ENCODE peak calls at places on chromosomes 5 and 9, in eight cellular contexts. E is A549, Q is GM12878, I is stomach, Z is H1, K is transverse colon, P is HepG2, Y is sigmoid colon. J is an unnamed sample.

GRCh38 chr5:74452851-74453250 is 187.7 kb downstream of the ENC1 start:
- DNase-seq in E (no peak), Y (no peak), Q (peak; percentile 19), Z (no peak), I (no peak), K (no peak), P (no peak), J (no peak)

GRCh38 chr9:16155878-16156277 is 603.0 kb downstream of the CCDC171 start:
- DNase-seq in Z (no peak), K (no peak), Y (no peak), P (no peak), E (no peak), I (no peak), Q (no peak), J (no peak)

GRCh38 chr9:128128836-128129590 is 1.5 kb upstream of the PTGES2 start:
- DNase-seq in I (no peak), Q (no peak), E (no peak), K (no peak), Y (no peak), P (no peak), Z (no peak), J (no peak)

GRCh38 chr9:19174127-19174921 is 47.0 kb upstream of the PLIN2 start:
- DNase-seq in K (peak; percentile 56), P (peak; percentile 79), Y (peak; percentile 89), E (peak; percentile 66), Z (peak; percentile 50), Q (peak; percentile 64), I (peak; percentile 55), J (peak; percentile 47)

GRCh38 chr5:139746691-139747582 is 48.7 kb upstream of the PSD2 start:
- DNase-seq in Z (peak; percentile 75), K (peak; percentile 46), Y (peak; percentile 70), Q (peak; percentile 66), P (no peak), E (no peak), I (peak; percentile 33), J (no peak)

GRCh38 chr9:37410354-37410861 is 12.1 kb upstream of the GRHPR start:
- DNase-seq in Y (no peak), Q (no peak), K (no peak), I (no peak), P (no peak), E (no peak), Z (no peak), J (no peak)

GRCh38 chr9:95641591-95641990 is 124.8 kb upstream of the PTCH1 start:
- DNase-seq in E (no peak), Z (no peak), P (no peak), Q (no peak), I (no peak), Y (no peak), K (no peak), J (no peak)

GRCh38 chr5:757346-757930 is 27.1 kb downstream of the ZDHHC11B start:
- DNase-seq in E (no peak), K (peak; percentile 10), Y (peak; percentile 63), Q (no peak), Z (peak; percentile 54), I (peak; percentile 23), P (no peak), J (no peak)

GRCh38 chr5:122699226-122699625 is 75.7 kb upstream of the SNX2 start:
- DNase-seq in P (no peak), K (no peak), I (no peak), Y (no peak), E (no peak), Q (no peak), Z (no peak), J (no peak)

GRCh38 chr5:167064199-167064811 is 1227.1 kb upstream of the WWC1 start:
- DNase-seq in Z (no peak), K (no peak), P (no peak), E (no peak), Q (no peak), I (no peak), Y (no peak), J (no peak)

GRCh38 chr5:127928053-127928452 is 155.5 kb upstream of the SLC12A2 start:
- DNase-seq in Q (no peak), P (no peak), Z (no peak), I (no peak), Y (no peak), K (peak; percentile 27), E (no peak), J (no peak)

GRCh38 chr5:73822989-73823339 is 197.0 kb downstream of the ARHGEF28 start:
- DNase-seq in P (peak; percentile 85), E (no peak), Z (no peak), I (no peak), Q (no peak), Y (no peak), K (no peak), J (no peak)

DNA sequence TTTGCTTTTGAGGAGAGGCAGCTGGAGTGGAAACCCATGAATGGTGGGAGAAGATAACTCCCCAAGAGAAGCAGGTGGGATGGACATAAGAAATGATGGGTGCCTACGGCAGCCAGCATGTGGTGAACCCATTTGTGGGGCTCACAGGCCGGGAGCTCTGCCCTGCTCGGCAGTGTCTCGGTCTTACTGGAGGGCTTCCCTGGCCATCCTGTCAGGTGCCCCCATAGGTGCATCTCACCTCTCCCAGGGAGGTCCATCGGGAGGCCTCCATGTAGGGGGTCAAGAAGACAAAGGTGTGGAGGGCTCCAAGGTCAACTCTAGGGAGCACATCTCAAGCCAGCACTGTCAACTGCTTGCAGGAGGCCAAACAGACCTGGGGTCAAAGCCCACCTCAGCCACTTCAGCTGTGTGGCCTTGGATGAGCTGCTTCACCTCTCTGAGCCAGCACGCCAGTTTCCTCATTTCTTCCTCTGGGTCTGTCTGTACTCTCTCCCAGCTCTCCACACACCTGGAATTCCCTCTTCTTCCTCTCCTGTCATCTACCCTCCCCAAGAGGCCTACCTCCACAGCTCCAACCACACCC is 10.5 kb upstream of the ADGRD2 start:
- DNase-seq in K (no peak), Y (peak; percentile 41), E (no peak), I (no peak), P (no peak), Z (no peak), Q (no peak), J (no peak)
- TF ChIP-seq EP300 in K (no peak), Y (no peak), E (no peak), I (no peak), P (no peak), Z (no peak), Q (no peak), J (no peak)

GRCh38 chr9:17656889-17657288 is 78.0 kb downstream of the SH3GL2 start:
- DNase-seq in P (no peak), Q (no peak), Z (no peak), Y (no peak), E (no peak), I (no peak), K (no peak), J (no peak)
- H3K9me3 ChIP-seq in P (no peaks in the 10 kb centered on the region), Q (no peaks in the 10 kb centered on the region), Z (no peaks in the 10 kb centered on the region), Y (no peaks in the 10 kb centered on the region), E (no peaks in the 10 kb centered on the region), I (no peaks in the 10 kb centered on the region), K (no peaks in the 10 kb centered on the region), J (no peaks in the 10 kb centered on the region)

GRCh38 chr9:91783411-91783810 is 166.6 kb downstream of the ROR2 start:
- DNase-seq in I (no peak), Z (no peak), P (no peak), E (no peak), K (no peak), Y (peak; percentile 67), Q (no peak), J (no peak)
- H3K4me1 ChIP-seq in I (peaks cover 61% of the 10 kb centered on the region), Z (no peaks in the 10 kb centered on the region), P (no peaks in the 10 kb centered on the region), E (no peaks in the 10 kb centered on the region), K (no peaks in the 10 kb centered on the region), Y (peaks cover 45% of the 10 kb centered on the region), Q (no peaks in the 10 kb centered on the region), J (no peaks in the 10 kb centered on the region)

DNA sequence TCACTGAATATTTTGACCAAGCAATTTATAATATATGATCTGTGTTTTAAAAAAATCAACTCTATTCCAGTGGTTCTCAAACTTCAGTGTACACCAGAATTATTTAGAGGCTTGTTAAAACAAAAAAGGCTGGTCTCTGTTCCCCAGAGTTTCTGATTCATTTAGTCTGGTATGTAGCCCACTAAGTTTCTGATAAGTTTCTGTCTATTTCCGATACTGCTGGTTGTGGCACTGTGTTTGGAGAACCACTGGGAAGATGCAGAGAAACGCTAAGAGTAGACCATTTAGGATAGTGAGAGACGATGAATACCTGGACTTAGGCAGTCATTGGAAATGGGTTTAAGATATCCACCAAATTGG is 854.5 kb downstream of the MAT2B start:
- DNase-seq in I (no peak), K (no peak), Q (no peak), P (no peak), Y (no peak), Z (no peak), E (no peak), J (no peak)
- TF ChIP-seq EP300 in I (no peak), K (no peak), Q (no peak), P (no peak), Y (no peak), Z (no peak), E (no peak), J (no peak)

DNA sequence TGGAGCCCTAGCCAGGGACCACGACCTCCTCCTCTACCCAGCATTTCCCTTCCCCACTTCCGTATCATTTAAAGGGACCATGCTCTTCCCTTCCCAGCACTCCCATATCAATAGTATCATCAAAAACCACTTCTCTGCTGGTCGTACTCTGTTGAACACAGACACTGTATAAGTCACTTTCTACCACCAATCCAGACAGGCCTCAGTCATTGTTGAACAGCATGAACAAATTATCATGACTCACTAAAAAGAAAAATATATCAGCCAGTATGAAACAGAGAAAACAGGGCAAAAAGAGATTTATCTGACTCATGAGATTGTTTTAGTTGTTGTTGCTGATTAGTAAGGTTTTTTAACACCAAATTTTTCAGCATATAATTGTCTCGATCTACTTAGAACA is 89.8 kb downstream of the CDKN2A start:
- DNase-seq in P (no peak), K (no peak), E (no peak), Q (no peak), Z (no peak), I (no peak), Y (no peak), J (no peak)
- H3K9me3 ChIP-seq in P (no peaks in the 10 kb centered on the region), K (peaks cover 5% of the 10 kb centered on the region), E (no peaks in the 10 kb centered on the region), Q (peaks cover 1% of the 10 kb centered on the region), Z (peaks cover 4% of the 10 kb centered on the region), I (peaks cover 55% of the 10 kb centered on the region), Y (peaks cover 18% of the 10 kb centered on the region), J (peaks cover 60% of the 10 kb centered on the region)

GRCh38 chr9:88950341-88951141 is 40.7 kb upstream of the S1PR3 start:
- DNase-seq in I (no peak), E (peak; percentile 28), K (no peak), Y (no peak), Z (no peak), P (peak; percentile 20), Q (no peak), J (no peak)

GRCh38 chr9:88949961-88950340 is 41.3 kb upstream of the S1PR3 start:
- DNase-seq in Z (no peak), Y (no peak), Q (no peak), I (no peak), K (no peak), E (no peak), P (no peak), J (no peak)

GRCh38 chr9:88947581-88948573 is 43.4 kb upstream of the S1PR3 start:
- DNase-seq in K (no peak), Z (peak; percentile 14), Y (no peak), Q (no peak), I (no peak), P (no peak), E (no peak), J (no peak)

GRCh38 chr9:88951143-88951542 is 40.1 kb upstream of the S1PR3 start:
- DNase-seq in Y (no peak), E (no peak), K (no peak), P (no peak), Q (no peak), I (no peak), Z (no peak), J (no peak)

GRCh38 chr9:88949425-88949824 is 41.8 kb upstream of the S1PR3 start:
- DNase-seq in I (peak; percentile 30), K (no peak), Y (peak; percentile 78), P (no peak), E (no peak), Q (no peak), Z (no peak), J (no peak)
- H3K4me1 ChIP-seq in I (peaks cover 51% of the 10 kb centered on the region), K (peaks cover 4% of the 10 kb centered on the region), Y (peaks cover 55% of the 10 kb centered on the region), P (peaks cover 6% of the 10 kb centered on the region), E (peaks cover 48% of the 10 kb centered on the region), Q (no peaks in the 10 kb centered on the region), Z (no peaks in the 10 kb centered on the region), J (peaks cover 7% of the 10 kb centered on the region)